ENCODE peak calls at places on chromosomes 11 and 22, in ten cellular contexts. W is GM20000, C is spleen, G is fibroblast of pulmonary artery, I is suprapubic skin, D is HepG2, M is right atrium auricular region, T is mammary epithelial cell, R is HL-60, O is tibial artery. S is an unnamed sample.

GRCh38 chr11:59943996-59944395 is 5.8 kb downstream of the OOSP1 start:
- DNase-seq in W (no peak), C (no peak), G (no peak), I (no peak), D (no peak), M (no peak), T (no peak), R (no peak), O (no peak), S (no peak)

GRCh38 chr22:17773606-17774205 is 563 bp downstream of the BID start:
- DNase-seq in W (peak), C (peak), G (no peak), I (no peak), D (peak), M (no peak), T (peak), R (no peak), O (no peak), S (peak)

GRCh38 chr11:112294688-112295340 is 34.2 kb upstream of the PLET1 start:
- DNase-seq in W (no peak), C (no peak), G (no peak), I (no peak), D (no peak), M (no peak), T (no peak), R (peak), O (no peak), S (no peak)

GRCh38 chr11:72609045-72609444 is 65.2 kb downstream of the PDE2A start:
- DNase-seq in W (no peak), C (no peak), G (peak), I (no peak), D (no peak), M (no peak), T (no peak), R (no peak), O (no peak), S (no peak)

GRCh38 chr11:72763823-72764222 is 11.6 kb upstream of the ARAP1 start:
- DNase-seq in W (no peak), C (no peak), G (no peak), I (no peak), D (no peak), M (no peak), T (no peak), R (no peak), O (no peak), S (no peak)

GRCh38 chr22:26585104-26585790 is 4.7 kb downstream of the TPST2 start:
- DNase-seq in W (no peak), C (peak), G (peak), I (no peak), D (no peak), M (peak), T (peak), R (no peak), O (peak), S (no peak)

GRCh38 chr11:128624269-128625170 is 37.2 kb upstream of the ETS1 start:
- DNase-seq in W (peak), C (peak), G (no peak), I (no peak), D (no peak), M (no peak), T (no peak), R (no peak), O (no peak), S (peak)

GRCh38 chr22:29028468-29028867 is 33.2 kb downstream of the C22orf31 start:
- DNase-seq in W (no peak), C (no peak), G (no peak), I (no peak), D (no peak), M (no peak), T (no peak), R (no peak), O (no peak), S (no peak)

GRCh38 chr22:27970596-27971220 is 51.7 kb upstream of the PITPNB start:
- DNase-seq in W (no peak), C (no peak), G (peak), I (no peak), D (no peak), M (no peak), T (no peak), R (no peak), O (no peak), S (no peak)

GRCh38 chr11:31802609-31802989 is 8.5 kb downstream of the PAX6 start:
- DNase-seq in W (peak), C (peak), G (no peak), I (peak), D (no peak), M (no peak), T (no peak), R (no peak), O (no peak), S (peak)

GRCh38 chr22:30290679-30291333 is 1.5 kb upstream of the CASTOR1 start:
- DNase-seq in W (no peak), C (peak), G (peak), I (peak), D (peak), M (peak), T (peak), R (no peak), O (peak), S (no peak)

GRCh38 chr11:65452806-65453490 is 30.4 kb downstream of the NEAT1 start:
- DNase-seq in W (no peak), C (no peak), G (peak), I (peak), D (no peak), M (no peak), T (peak), R (no peak), O (peak), S (no peak)

GRCh38 chr11:70328556-70328955 is 58.1 kb downstream of the PPFIA1 start:
- DNase-seq in W (no peak), C (no peak), G (no peak), I (no peak), D (no peak), M (no peak), T (no peak), R (no peak), O (no peak), S (no peak)

GRCh38 chr11:102920118-102920684 is 35.3 kb downstream of the MMP13 start:
- DNase-seq in W (peak), C (no peak), G (no peak), I (no peak), D (no peak), M (no peak), T (no peak), R (no peak), O (no peak), S (peak)

GRCh38 chr11:63985812-63986155 is 454 bp upstream of the OTUB1 start:
- DNase-seq in W (peak), C (peak), G (no peak), I (no peak), D (no peak), M (no peak), T (no peak), R (peak), O (no peak), S (peak)

GRCh38 chr11:25816411-25816810 is 515.5 kb upstream of the ANO3 start:
- DNase-seq in W (no peak), C (no peak), G (no peak), I (no peak), D (no peak), M (no peak), T (no peak), R (no peak), O (no peak), S (no peak)

GRCh38 chr11:74084796-74085541 is 76.1 kb upstream of the UCP3 start:
- DNase-seq in W (no peak), C (no peak), G (peak), I (no peak), D (peak), M (no peak), T (no peak), R (no peak), O (no peak), S (no peak)

GRCh38 chr11:100442017-100442416 is 245.1 kb upstream of the ARHGAP42 start:
- DNase-seq in W (no peak), C (no peak), G (no peak), I (no peak), D (no peak), M (no peak), T (no peak), R (no peak), O (no peak), S (no peak)

GRCh38 chr11:35077709-35078695 is 61.0 kb upstream of the CD44 start:
- DNase-seq in W (no peak), C (no peak), G (peak), I (no peak), D (no peak), M (no peak), T (peak), R (no peak), O (no peak), S (peak)

GRCh38 chr22:44882226-44882905 is 127.4 kb downstream of the PHF21B start:
- DNase-seq in W (no peak), C (peak), G (no peak), I (peak), D (no peak), M (no peak), T (no peak), R (no peak), O (no peak), S (peak)

GRCh38 chr11:106568632-106569031 is 449.6 kb downstream of the GUCY1A2 start:
- DNase-seq in W (no peak), C (no peak), G (no peak), I (no peak), D (no peak), M (no peak), T (no peak), R (no peak), O (no peak), S (no peak)

GRCh38 chr11:134689886-134690285 is 277.8 kb upstream of the B3GAT1 start:
- DNase-seq in W (no peak), C (peak), G (no peak), I (no peak), D (no peak), M (no peak), T (no peak), R (no peak), O (no peak), S (no peak)

GRCh38 chr22:39525658-39525975 is 5.3 kb downstream of the ATF4 start:
- DNase-seq in W (no peak), C (no peak), G (no peak), I (no peak), D (no peak), M (no peak), T (no peak), R (no peak), O (no peak), S (no peak)

GRCh38 chr11:62909107-62909894 is 11.9 kb downstream of the CHRM1 start:
- DNase-seq in W (no peak), C (no peak), G (peak), I (no peak), D (peak), M (peak), T (peak), R (no peak), O (peak), S (peak)

DNA sequence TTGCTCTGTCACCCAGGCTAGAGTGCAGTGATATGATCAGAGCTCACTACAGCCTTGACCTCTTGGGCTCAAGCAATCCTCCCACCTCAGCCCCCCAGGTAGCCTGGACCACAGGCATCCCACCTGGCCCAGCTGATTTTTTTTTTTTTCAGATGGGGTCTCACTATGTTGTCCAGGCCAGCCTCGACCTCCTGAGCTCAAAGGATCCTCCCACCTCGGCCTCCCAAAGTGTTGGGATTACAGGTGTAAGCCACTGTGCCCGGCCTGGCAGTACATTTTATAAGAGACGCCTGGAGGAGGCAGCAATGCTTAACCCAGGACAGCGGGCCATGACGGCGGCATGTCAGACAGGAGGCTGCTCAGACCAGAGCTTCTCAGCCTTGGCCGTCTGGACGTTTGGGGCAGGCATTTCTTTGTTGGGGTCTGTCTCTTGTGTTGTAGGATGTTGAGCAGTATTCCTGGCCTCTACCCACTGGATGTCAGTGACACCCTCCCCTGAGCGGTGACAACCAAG is 4.3 kb downstream of the LGALS2 start:
- DNase-seq in W (no peak), C (no peak), G (no peak), I (no peak), D (no peak), M (no peak), T (no peak), R (no peak), O (no peak), S (no peak)
- TF ChIP-seq CTCF in W (no peak), C (no peak), G (no peak), I (no peak), D (no peak), M (no peak), T (no peak), R (no peak), O (no peak), S (no peak)

DNA sequence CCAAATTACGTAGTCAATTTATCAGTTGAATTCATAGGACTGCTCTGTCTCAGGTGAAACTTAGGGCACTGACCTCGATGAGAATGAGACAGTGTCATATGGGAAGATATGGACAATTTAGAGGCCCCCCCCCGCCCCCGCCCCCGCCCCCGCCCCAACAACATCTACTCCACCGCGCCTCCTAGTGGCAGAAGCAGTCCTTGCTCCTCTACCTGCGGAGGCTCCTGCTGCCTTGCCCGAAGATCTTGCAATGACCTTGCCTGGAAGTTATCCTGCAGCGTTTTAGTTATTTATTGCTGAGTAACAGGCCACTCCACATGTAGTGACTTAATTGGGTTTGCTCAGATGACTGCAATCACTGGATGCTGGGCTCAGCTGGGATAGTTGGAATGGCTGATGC is 15.1 kb downstream of the SERPINH1 start:
- DNase-seq in W (peak), C (no peak), G (no peak), I (no peak), D (no peak), M (no peak), T (no peak), R (no peak), O (no peak), S (no peak)
- TF ChIP-seq CTCF in W (no peak), C (no peak), G (peak), I (no peak), D (peak), M (peak), T (peak), R (no peak), O (no peak), S (peak)

GRCh38 chr11:15770798-15771414 is 585.4 kb downstream of the SOX6 start:
- DNase-seq in W (peak), C (no peak), G (peak), I (no peak), D (peak), M (no peak), T (peak), R (no peak), O (peak), S (no peak)
- TF ChIP-seq CTCF in W (peak), C (no peak), G (peak), I (no peak), D (peak), M (peak), T (peak), R (peak), O (peak), S (peak)

GRCh38 chr11:3683039-3683438 is 11.9 kb upstream of the CHRNA10 start:
- DNase-seq in W (no peak), C (no peak), G (no peak), I (no peak), D (no peak), M (no peak), T (no peak), R (no peak), O (no peak), S (no peak)
- TF ChIP-seq CTCF in W (no peak), C (no peak), G (no peak), I (no peak), D (no peak), M (no peak), T (no peak), R (no peak), O (no peak), S (no peak)

DNA sequence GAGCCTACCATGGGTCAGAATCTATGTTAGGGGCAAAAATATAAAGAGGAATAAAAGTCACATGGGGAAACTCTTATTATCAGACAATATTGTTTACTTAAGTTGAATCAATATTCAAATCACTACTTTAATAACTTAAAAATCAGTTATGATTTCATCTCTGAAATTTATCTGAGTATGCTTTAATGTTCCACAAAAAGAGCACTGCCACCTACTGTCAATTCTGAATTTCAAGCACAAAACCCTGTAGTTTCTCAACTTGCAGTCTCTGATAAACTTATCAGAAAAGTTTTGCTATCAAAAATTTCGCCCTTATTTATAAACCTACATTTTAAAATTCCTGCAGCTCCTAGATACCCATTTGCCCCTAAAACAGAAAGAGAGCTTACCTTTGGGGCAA is 47.3 kb downstream of the RDX start:
- DNase-seq in W (no peak), C (no peak), G (peak), I (no peak), D (no peak), M (no peak), T (no peak), R (no peak), O (no peak), S (no peak)
- TF ChIP-seq CTCF in W (no peak), C (no peak), G (peak), I (no peak), D (no peak), M (no peak), T (peak), R (no peak), O (no peak), S (peak)

GRCh38 chr11:118657709-118658108 is 21.7 kb downstream of the TREH start:
- DNase-seq in W (no peak), C (peak), G (no peak), I (no peak), D (no peak), M (no peak), T (no peak), R (no peak), O (no peak), S (no peak)

GRCh38 chr11:118659314-118659939 is 20.0 kb downstream of the TREH start:
- DNase-seq in W (peak), C (peak), G (peak), I (peak), D (peak), M (peak), T (peak), R (peak), O (peak), S (peak)

GRCh38 chr11:118657238-118657637 is 22.2 kb downstream of the TREH start:
- DNase-seq in W (no peak), C (no peak), G (no peak), I (no peak), D (no peak), M (no peak), T (no peak), R (no peak), O (no peak), S (no peak)

GRCh38 chr11:118659956-118660645 is 19.3 kb downstream of the TREH start:
- DNase-seq in W (no peak), C (no peak), G (no peak), I (peak), D (no peak), M (no peak), T (no peak), R (no peak), O (no peak), S (no peak)

DNA sequence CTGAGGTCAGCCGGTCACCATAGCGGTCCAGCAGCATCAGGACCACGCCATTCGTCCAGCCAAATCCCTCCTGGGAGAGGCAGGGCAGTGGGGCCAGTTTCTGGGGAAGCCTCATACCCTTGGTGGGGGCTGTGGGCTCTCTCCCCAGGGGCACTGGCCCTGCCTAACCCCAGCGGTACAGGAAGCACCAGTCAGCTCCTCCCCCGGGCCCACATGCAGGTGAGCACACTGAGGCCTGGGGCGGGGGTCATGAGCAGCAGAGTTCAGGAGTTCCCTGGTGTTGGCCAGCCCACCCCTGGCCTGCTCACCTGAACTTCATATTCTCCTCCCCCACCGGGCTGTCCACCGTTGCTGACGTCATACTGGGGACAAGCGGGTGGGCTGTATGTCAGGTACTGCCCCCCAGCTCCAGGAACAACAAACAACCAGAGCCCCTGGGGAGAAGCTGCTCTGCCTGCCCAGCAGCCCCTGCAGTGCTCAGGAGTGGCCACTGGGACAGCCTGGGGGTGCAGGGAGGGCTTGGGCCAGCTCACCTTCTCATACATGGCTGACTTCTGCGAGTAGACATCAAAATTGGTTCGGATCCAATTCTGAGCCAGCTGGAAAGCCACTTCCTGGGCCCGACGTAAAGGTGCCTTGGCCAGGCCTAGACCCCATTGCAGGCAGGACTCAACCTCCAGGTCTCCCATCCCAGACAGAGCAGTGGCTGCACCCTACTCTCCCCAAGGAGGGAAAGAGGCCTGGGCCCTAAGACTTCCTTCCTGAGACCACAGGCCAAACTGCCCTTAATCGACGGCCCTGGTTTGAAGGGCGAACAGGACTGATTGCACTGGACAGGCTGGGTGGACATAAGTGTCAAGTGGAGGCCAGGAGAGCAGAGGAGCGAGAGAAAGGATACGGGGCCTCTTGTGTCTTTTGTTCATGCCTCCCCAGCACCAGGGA is 20.8 kb downstream of the TREH start:
- DNase-seq in W (no peak), C (no peak), G (no peak), I (no peak), D (no peak), M (no peak), T (no peak), R (no peak), O (no peak), S (no peak)
- TF ChIP-seq CTCF in W (no peak), C (no peak), G (peak), I (no peak), D (no peak), M (no peak), T (peak), R (no peak), O (peak), S (no peak)